ENCODE peak calls at places on chromosome 10, in five cellular contexts. One of them, this sample, is unnamed.
A peak's percentile ranks its signal among the peaks of the same experiment; 100 is the strongest.

GRCh38 chr10:58712136-58712535 is 199.5 kb downstream of the BICC1 start:
- DNase-seq in CD8-positive, alpha-beta memory T cell: no peak
- DNase-seq in effector memory CD4-positive, alpha-beta T cell: no peak
- DNase-seq in right cardiac atrium: no peak
- DNase-seq in A549: no peak
- DNase-seq in this sample: no peak

GRCh38 chr10:65620404-65621048 is 1305.3 kb upstream of the LRRTM3 start:
- DNase-seq in CD8-positive, alpha-beta memory T cell: no peak
- DNase-seq in effector memory CD4-positive, alpha-beta T cell: no peak
- DNase-seq in right cardiac atrium: no peak
- DNase-seq in A549: no peak
- DNase-seq in this sample: no peak

GRCh38 chr10:58457761-58458616 is 54.7 kb upstream of the BICC1 start:
- DNase-seq in CD8-positive, alpha-beta memory T cell: no peak
- DNase-seq in effector memory CD4-positive, alpha-beta T cell: no peak
- DNase-seq in right cardiac atrium: peak; percentile 81
- DNase-seq in A549: no peak
- DNase-seq in this sample: no peak

GRCh38 chr10:60358282-60358681 is 31.4 kb downstream of the ANK3 start:
- DNase-seq in CD8-positive, alpha-beta memory T cell: no peak
- DNase-seq in effector memory CD4-positive, alpha-beta T cell: no peak
- DNase-seq in right cardiac atrium: no peak
- DNase-seq in A549: no peak
- DNase-seq in this sample: no peak

GRCh38 chr10:108307250-108307924 is 1142.9 kb upstream of the SORCS1 start:
- DNase-seq in CD8-positive, alpha-beta memory T cell: no peak
- DNase-seq in effector memory CD4-positive, alpha-beta T cell: no peak
- DNase-seq in right cardiac atrium: no peak
- DNase-seq in A549: no peak
- DNase-seq in this sample: no peak

GRCh38 chr10:4981722-4982471 is 18.7 kb downstream of the AKR1C1 start:
- DNase-seq in CD8-positive, alpha-beta memory T cell: no peak
- DNase-seq in effector memory CD4-positive, alpha-beta T cell: no peak
- DNase-seq in right cardiac atrium: peak; percentile 64
- DNase-seq in A549: no peak
- DNase-seq in this sample: no peak

GRCh38 chr10:120760246-120760645 is 90.9 kb upstream of the WDR11 start:
- DNase-seq in CD8-positive, alpha-beta memory T cell: no peak
- DNase-seq in effector memory CD4-positive, alpha-beta T cell: no peak
- DNase-seq in right cardiac atrium: no peak
- DNase-seq in A549: no peak
- DNase-seq in this sample: no peak

GRCh38 chr10:126073606-126074005 is 177.2 kb downstream of the FANK1 start:
- DNase-seq in CD8-positive, alpha-beta memory T cell: no peak
- DNase-seq in effector memory CD4-positive, alpha-beta T cell: no peak
- DNase-seq in right cardiac atrium: no peak
- DNase-seq in A549: no peak
- DNase-seq in this sample: no peak

GRCh38 chr10:13627459-13628310 is 40.9 kb downstream of the PRPF18 start:
- DNase-seq in CD8-positive, alpha-beta memory T cell: no peak
- DNase-seq in effector memory CD4-positive, alpha-beta T cell: no peak
- DNase-seq in right cardiac atrium: no peak
- DNase-seq in A549: no peak
- DNase-seq in this sample: no peak

GRCh38 chr10:20991526-20991925 is 94.4 kb upstream of the NEBL start:
- DNase-seq in CD8-positive, alpha-beta memory T cell: no peak
- DNase-seq in effector memory CD4-positive, alpha-beta T cell: no peak
- DNase-seq in right cardiac atrium: no peak
- DNase-seq in A549: no peak
- DNase-seq in this sample: no peak

GRCh38 chr10:31803606-31804195 is 124.9 kb downstream of the ARHGAP12 start:
- DNase-seq in CD8-positive, alpha-beta memory T cell: no peak
- DNase-seq in effector memory CD4-positive, alpha-beta T cell: no peak
- DNase-seq in right cardiac atrium: no peak
- DNase-seq in A549: no peak
- DNase-seq in this sample: no peak

GRCh38 chr10:70584941-70585544 is 17.5 kb downstream of the PRF1 start:
- DNase-seq in CD8-positive, alpha-beta memory T cell: no peak
- DNase-seq in effector memory CD4-positive, alpha-beta T cell: no peak
- DNase-seq in right cardiac atrium: no peak
- DNase-seq in A549: no peak
- DNase-seq in this sample: no peak

GRCh38 chr10:88318803-88319202 is 264.3 kb downstream of the RNLS start:
- DNase-seq in CD8-positive, alpha-beta memory T cell: no peak
- DNase-seq in effector memory CD4-positive, alpha-beta T cell: no peak
- DNase-seq in right cardiac atrium: no peak
- DNase-seq in A549: peak; percentile 6
- DNase-seq in this sample: no peak

GRCh38 chr10:61793760-61794713 is 107.5 kb upstream of the ARID5B start:
- DNase-seq in CD8-positive, alpha-beta memory T cell: no peak
- DNase-seq in effector memory CD4-positive, alpha-beta T cell: no peak
- DNase-seq in right cardiac atrium: peak; percentile 24
- DNase-seq in A549: no peak
- DNase-seq in this sample: no peak

GRCh38 chr10:126433351-126433750 is 45.1 kb upstream of the ADAM12 start:
- DNase-seq in CD8-positive, alpha-beta memory T cell: no peak
- DNase-seq in effector memory CD4-positive, alpha-beta T cell: no peak
- DNase-seq in right cardiac atrium: no peak
- DNase-seq in A549: no peak
- DNase-seq in this sample: no peak

GRCh38 chr10:68327889-68328786 is 3.7 kb upstream of the HNRNPH3 start:
- DNase-seq in CD8-positive, alpha-beta memory T cell: no peak
- DNase-seq in effector memory CD4-positive, alpha-beta T cell: no peak
- DNase-seq in right cardiac atrium: no peak
- DNase-seq in A549: peak; percentile 73
- DNase-seq in this sample: no peak

GRCh38 chr10:17836917-17837316 is 27.8 kb downstream of the MRC1 start:
- DNase-seq in CD8-positive, alpha-beta memory T cell: no peak
- DNase-seq in effector memory CD4-positive, alpha-beta T cell: no peak
- DNase-seq in right cardiac atrium: peak; percentile 68
- DNase-seq in A549: peak; percentile 25
- DNase-seq in this sample: no peak

GRCh38 chr10:7475046-7475860 is 64.4 kb upstream of the SFMBT2 start:
- DNase-seq in CD8-positive, alpha-beta memory T cell: no peak
- DNase-seq in effector memory CD4-positive, alpha-beta T cell: no peak
- DNase-seq in right cardiac atrium: peak; percentile 67
- DNase-seq in A549: no peak
- DNase-seq in this sample: no peak

GRCh38 chr10:6297951-6298381 is 95.2 kb downstream of the PFKFB3 start:
- DNase-seq in CD8-positive, alpha-beta memory T cell: no peak
- DNase-seq in effector memory CD4-positive, alpha-beta T cell: no peak
- DNase-seq in right cardiac atrium: no peak
- DNase-seq in A549: no peak
- DNase-seq in this sample: no peak

GRCh38 chr10:101227765-101228681 is 1.2 kb downstream of the LBX1 start:
- DNase-seq in CD8-positive, alpha-beta memory T cell: no peak
- DNase-seq in effector memory CD4-positive, alpha-beta T cell: no peak
- DNase-seq in right cardiac atrium: no peak
- DNase-seq in A549: peak; percentile 50
- DNase-seq in this sample: no peak

GRCh38 chr10:22335204-22335956 is 9.9 kb upstream of the SPAG6 start:
- DNase-seq in CD8-positive, alpha-beta memory T cell: peak; percentile 77
- DNase-seq in effector memory CD4-positive, alpha-beta T cell: peak; percentile 62
- DNase-seq in right cardiac atrium: peak; percentile 79
- DNase-seq in A549: peak; percentile 52
- DNase-seq in this sample: peak; percentile 75

GRCh38 chr10:46326971-46327370 is 40.2 kb downstream of the ANTXRL start:
- DNase-seq in CD8-positive, alpha-beta memory T cell: no peak
- DNase-seq in effector memory CD4-positive, alpha-beta T cell: no peak
- DNase-seq in right cardiac atrium: no peak
- DNase-seq in A549: no peak
- DNase-seq in this sample: no peak

GRCh38 chr10:124465003-124465776 is 3.6 kb downstream of the LHPP start:
- DNase-seq in CD8-positive, alpha-beta memory T cell: no peak
- DNase-seq in effector memory CD4-positive, alpha-beta T cell: no peak
- DNase-seq in right cardiac atrium: no peak
- DNase-seq in A549: no peak
- DNase-seq in this sample: no peak

GRCh38 chr10:90920986-90921643 is at the start of gene ANKRD1:
- DNase-seq in CD8-positive, alpha-beta memory T cell: no peak
- DNase-seq in effector memory CD4-positive, alpha-beta T cell: no peak
- DNase-seq in right cardiac atrium: peak; percentile 67
- DNase-seq in A549: peak; percentile 83
- DNase-seq in this sample: no peak

DNA sequence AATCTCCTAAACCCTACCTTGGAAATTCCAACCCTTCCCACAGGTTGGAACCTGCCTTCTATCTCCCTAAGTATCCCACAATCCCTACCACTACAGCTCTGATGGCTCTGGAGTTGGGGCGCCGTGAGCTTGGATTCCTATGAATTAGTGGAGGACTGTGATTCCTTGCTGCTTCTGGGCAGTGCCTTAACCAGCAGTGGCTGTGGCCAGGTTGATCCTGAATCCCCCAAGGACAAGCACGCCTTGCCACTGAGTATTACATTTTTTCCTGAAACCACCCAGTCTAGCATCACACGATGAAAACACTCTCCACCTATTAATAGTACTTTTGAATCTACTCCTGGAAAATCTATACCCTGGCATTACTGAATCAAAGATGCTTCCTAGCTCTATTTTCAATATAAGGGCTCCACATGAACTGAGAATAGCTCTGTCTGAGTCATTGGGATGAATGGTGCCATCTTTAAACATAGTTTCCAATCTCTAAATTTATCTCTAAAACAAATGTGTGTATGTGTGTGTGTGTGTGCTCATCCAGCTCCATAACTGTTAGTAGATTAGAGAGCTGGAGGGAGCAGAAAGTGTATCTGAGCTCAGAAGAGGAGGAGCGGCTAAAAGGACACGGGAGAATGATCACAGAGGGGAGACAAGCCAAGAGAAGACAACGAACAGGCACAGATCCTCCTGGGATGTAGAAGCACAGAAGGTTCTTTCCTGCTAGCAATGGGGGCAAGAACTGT is 11.9 kb upstream of the INPP5F start:
- DNase-seq in CD8-positive, alpha-beta memory T cell: no peak
- DNase-seq in effector memory CD4-positive, alpha-beta T cell: no peak
- DNase-seq in right cardiac atrium: no peak
- DNase-seq in A549: no peak
- DNase-seq in this sample: no peak
- H3K27ac ChIP-seq in CD8-positive, alpha-beta memory T cell: no peak overlapping the region
- H3K27ac ChIP-seq in effector memory CD4-positive, alpha-beta T cell: no peak overlapping the region
- H3K27ac ChIP-seq in right cardiac atrium: no peak overlapping the region
- H3K27ac ChIP-seq in A549: no peak overlapping the region
- H3K27ac ChIP-seq in this sample: no peak overlapping the region

DNA sequence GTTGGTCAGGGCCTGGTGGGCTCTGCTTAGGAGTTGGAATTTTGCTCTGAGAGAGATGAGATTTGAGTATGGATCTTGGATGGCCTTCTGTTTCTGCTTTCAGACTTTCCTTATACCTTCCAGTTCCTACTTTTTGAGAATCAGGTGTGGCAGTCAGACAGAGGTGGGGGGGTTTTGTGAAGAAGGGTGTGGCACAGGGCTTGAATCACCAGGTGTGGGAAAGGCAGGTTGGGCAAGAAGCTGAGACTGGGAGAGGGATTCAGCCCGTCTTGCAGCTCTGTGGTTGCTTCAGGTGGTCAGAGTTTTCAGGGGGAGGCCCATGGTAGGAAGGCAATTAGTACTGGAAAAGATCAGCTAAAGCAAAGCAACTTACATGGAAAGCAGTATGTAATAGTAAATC is 340.2 kb downstream of the LRMDA start:
- DNase-seq in CD8-positive, alpha-beta memory T cell: no peak
- DNase-seq in effector memory CD4-positive, alpha-beta T cell: no peak
- DNase-seq in right cardiac atrium: no peak
- DNase-seq in A549: no peak
- DNase-seq in this sample: no peak
- H3K27ac ChIP-seq in CD8-positive, alpha-beta memory T cell: no peak overlapping the region
- H3K27ac ChIP-seq in effector memory CD4-positive, alpha-beta T cell: no peak overlapping the region
- H3K27ac ChIP-seq in right cardiac atrium: peak overlapping the region; percentile 47
- H3K27ac ChIP-seq in A549: no peak overlapping the region
- H3K27ac ChIP-seq in this sample: no peak overlapping the region

DNA sequence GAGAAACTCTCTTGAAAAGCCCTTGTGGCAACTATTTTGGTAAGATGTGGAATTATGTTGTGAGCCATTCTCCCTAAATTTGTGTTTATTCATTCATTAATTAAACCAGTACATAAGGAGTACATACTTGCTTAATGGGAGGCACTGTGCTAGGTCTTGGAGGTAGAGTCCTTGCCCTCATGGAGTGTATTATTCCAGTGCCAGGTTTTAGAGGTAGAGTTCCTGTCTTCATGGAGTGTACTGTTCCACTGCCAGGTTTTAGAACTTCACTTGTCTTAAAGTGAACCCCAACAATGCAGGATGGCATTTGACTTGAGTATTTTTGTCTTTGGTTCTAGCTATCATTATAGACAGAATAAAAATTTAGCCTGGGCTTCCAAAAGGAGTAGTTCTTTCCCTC is 8.8 kb downstream of the MXI1 start:
- DNase-seq in CD8-positive, alpha-beta memory T cell: no peak
- DNase-seq in effector memory CD4-positive, alpha-beta T cell: no peak
- DNase-seq in right cardiac atrium: no peak
- DNase-seq in A549: no peak
- DNase-seq in this sample: no peak
- H3K27ac ChIP-seq in CD8-positive, alpha-beta memory T cell: no peak overlapping the region
- H3K27ac ChIP-seq in effector memory CD4-positive, alpha-beta T cell: no peak overlapping the region
- H3K27ac ChIP-seq in right cardiac atrium: no peak overlapping the region
- H3K27ac ChIP-seq in A549: no peak overlapping the region
- H3K27ac ChIP-seq in this sample: no peak overlapping the region

GRCh38 chr10:77116904-77117303 is 520.7 kb downstream of the KCNMA1 start:
- DNase-seq in CD8-positive, alpha-beta memory T cell: no peak
- DNase-seq in effector memory CD4-positive, alpha-beta T cell: no peak
- DNase-seq in right cardiac atrium: no peak
- DNase-seq in A549: no peak
- DNase-seq in this sample: no peak

GRCh38 chr10:77120012-77120411 is 517.6 kb downstream of the KCNMA1 start:
- DNase-seq in CD8-positive, alpha-beta memory T cell: no peak
- DNase-seq in effector memory CD4-positive, alpha-beta T cell: no peak
- DNase-seq in right cardiac atrium: no peak
- DNase-seq in A549: no peak
- DNase-seq in this sample: no peak

GRCh38 chr10:77120697-77121096 is 516.9 kb downstream of the KCNMA1 start:
- DNase-seq in CD8-positive, alpha-beta memory T cell: no peak
- DNase-seq in effector memory CD4-positive, alpha-beta T cell: no peak
- DNase-seq in right cardiac atrium: no peak
- DNase-seq in A549: no peak
- DNase-seq in this sample: no peak

GRCh38 chr10:77117501-77117900 is 520.1 kb downstream of the KCNMA1 start:
- DNase-seq in CD8-positive, alpha-beta memory T cell: no peak
- DNase-seq in effector memory CD4-positive, alpha-beta T cell: no peak
- DNase-seq in right cardiac atrium: no peak
- DNase-seq in A549: no peak
- DNase-seq in this sample: no peak

DNA sequence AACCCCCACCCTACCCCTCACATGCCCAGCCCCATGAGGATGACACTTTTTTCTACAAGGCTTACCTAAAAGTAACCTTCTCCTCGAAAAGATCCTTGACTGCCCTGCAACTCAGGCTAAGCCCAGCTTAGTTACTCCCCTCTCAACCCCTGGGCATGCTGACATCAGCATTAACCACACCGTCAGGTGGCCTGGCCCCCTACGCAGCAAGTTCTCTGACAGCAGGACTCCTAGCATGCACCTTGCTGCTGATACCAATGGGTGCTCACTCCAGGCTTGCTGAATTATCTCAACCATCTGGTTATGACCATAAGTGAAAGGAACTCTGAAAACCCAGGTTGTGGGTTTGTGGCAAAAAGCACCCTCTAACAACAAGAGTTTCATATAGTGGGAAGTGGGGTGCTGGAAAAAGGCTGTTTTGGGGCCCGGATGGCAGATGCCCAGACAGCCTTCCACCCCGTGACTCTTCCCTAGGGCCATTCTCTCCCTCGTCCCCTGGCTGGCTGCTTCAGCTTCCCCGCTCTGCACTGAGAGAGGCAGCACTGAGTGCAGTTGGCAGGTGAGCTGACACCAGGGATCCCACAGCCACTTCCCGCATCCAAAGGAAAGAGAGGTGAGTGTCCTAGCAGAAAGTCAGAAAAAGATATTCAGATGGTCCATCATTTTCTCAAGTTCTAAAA is 518.9 kb downstream of the KCNMA1 start:
- DNase-seq in CD8-positive, alpha-beta memory T cell: no peak
- DNase-seq in effector memory CD4-positive, alpha-beta T cell: no peak
- DNase-seq in right cardiac atrium: no peak
- DNase-seq in A549: no peak
- DNase-seq in this sample: no peak
- H3K27ac ChIP-seq in CD8-positive, alpha-beta memory T cell: no peak overlapping the region
- H3K27ac ChIP-seq in effector memory CD4-positive, alpha-beta T cell: no peak overlapping the region
- H3K27ac ChIP-seq in right cardiac atrium: no peak overlapping the region
- H3K27ac ChIP-seq in A549: no peak overlapping the region
- H3K27ac ChIP-seq in this sample: no peak overlapping the region

This sample was measured in naive thymus-derived CD4-positive, alpha-beta T cell.